ENCODE peak calls at places on chromosomes 2 and 18, in six cellular contexts. U, P, E, Z, Q and B are unnamed samples.

GRCh38 chr2:179265082-179265575 is 497 bp upstream of the SESTD1 start:
- DNase-seq in E (no peak), Q (no peak), P (no peak), U (no peak), Z (no peak), B (no peak)

GRCh38 chr2:46509804-46510203 is 30.4 kb downstream of the TMEM247 start:
- DNase-seq in P (no peak), Z (no peak), E (no peak), Q (no peak), U (no peak), B (no peak)

GRCh38 chr18:72460210-72460680 is 83.9 kb downstream of the CBLN2 start:
- DNase-seq in P (no peak), Q (no peak), Z (no peak), U (no peak), E (no peak), B (no peak)

GRCh38 chr18:59659486-59660187 is 37.6 kb downstream of the CCBE1 start:
- DNase-seq in U (no peak), Q (no peak), E (no peak), P (no peak), Z (no peak), B (no peak)

GRCh38 chr2:127196998-127197397 is 23.1 kb downstream of the CYP27C1 start:
- DNase-seq in P (no peak), Z (no peak), Q (peak; percentile 11), E (peak; percentile 62), U (peak; percentile 37), B (no peak)

GRCh38 chr18:32831781-32832180 is 59.0 kb upstream of the KLHL14 start:
- DNase-seq in P (no peak), Q (no peak), E (no peak), U (no peak), Z (no peak), B (no peak)

GRCh38 chr2:142757111-142757510 is 120.4 kb upstream of the KYNU start:
- DNase-seq in E (no peak), U (no peak), P (no peak), Q (no peak), Z (no peak), B (no peak)

GRCh38 chr2:184598313-184599053 is at the start of gene ZNF804A:
- DNase-seq in U (peak; percentile 32), P (peak; percentile 71), Q (peak; percentile 36), E (no peak), Z (no peak), B (peak; percentile 32)

GRCh38 chr18:64518191-64518590 is 369.3 kb upstream of the LINC00305 start:
- DNase-seq in Q (no peak), E (no peak), P (no peak), Z (no peak), U (no peak), B (no peak)

GRCh38 chr2:158131919-158132566 is 30.4 kb downstream of the UPP2 start:
- DNase-seq in P (no peak), Q (no peak), Z (no peak), E (peak; percentile 96), U (no peak), B (no peak)

GRCh38 chr2:148560501-148560900 is 84.0 kb upstream of the EPC2 start:
- DNase-seq in E (no peak), P (no peak), U (no peak), Z (no peak), Q (no peak), B (no peak)

GRCh38 chr2:23475473-23475872 is 90.5 kb downstream of the KLHL29 start:
- DNase-seq in U (no peak), Z (no peak), E (no peak), P (no peak), Q (no peak), B (no peak)

GRCh38 chr18:51617572-51618260 is 420.2 kb upstream of the MEX3C start:
- DNase-seq in Q (no peak), Z (no peak), U (no peak), P (no peak), E (no peak), B (no peak)

GRCh38 chr2:127128508-127128907 is 21.6 kb upstream of the BIN1 start:
- DNase-seq in P (peak; percentile 60), E (no peak), U (no peak), Q (peak; percentile 71), Z (no peak), B (no peak)

GRCh38 chr2:218447072-218447471 is 28.1 kb downstream of the VIL1 start:
- DNase-seq in E (no peak), Z (no peak), U (no peak), P (no peak), Q (no peak), B (no peak)

GRCh38 chr2:96144481-96145027 is 686 bp downstream of the DUSP2 start:
- DNase-seq in Q (no peak), Z (no peak), U (no peak), P (no peak), E (no peak), B (no peak)

GRCh38 chr2:120224256-120224655 is 1.1 kb upstream of the TMEM185B start:
- DNase-seq in Q (no peak), P (no peak), E (no peak), Z (no peak), U (no peak), B (no peak)

GRCh38 chr2:86274265-86274917 is 63.0 kb downstream of the REEP1 start:
- DNase-seq in Q (peak; percentile 56), U (no peak), E (no peak), Z (no peak), P (no peak), B (no peak)

GRCh38 chr2:49271060-49271665 is 116.8 kb upstream of the FSHR start:
- DNase-seq in Q (no peak), Z (no peak), U (no peak), P (no peak), E (peak; percentile 6), B (no peak)

GRCh38 chr2:63050186-63050915 is at the start of gene OTX1:
- DNase-seq in Q (peak; percentile 41), E (peak; percentile 82), U (peak; percentile 97), P (peak; percentile 85), Z (no peak), B (peak; percentile 89)

GRCh38 chr2:71618327-71619113 is 165.2 kb downstream of the DYSF start:
- DNase-seq in U (no peak), P (no peak), Q (no peak), E (no peak), Z (no peak), B (no peak)

GRCh38 chr2:88590998-88591613 is 36.2 kb downstream of the EIF2AK3 start:
- DNase-seq in Z (no peak), E (peak; percentile 65), P (no peak), Q (peak; percentile 45), U (peak; percentile 61), B (no peak)

GRCh38 chr18:69948919-69949537 is 1.4 kb upstream of the CD226 start:
- DNase-seq in P (peak; percentile 26), Z (no peak), Q (peak; percentile 88), U (no peak), E (no peak), B (peak; percentile 34)

GRCh38 chr2:238796223-238796885 is 51.5 kb upstream of the TWIST2 start:
- DNase-seq in U (no peak), Z (no peak), P (no peak), E (no peak), Q (no peak), B (no peak)

GRCh38 chr18:11553098-11553940 is 56.1 kb upstream of the SLC35G4 start:
- DNase-seq in U (peak; percentile 57), Q (no peak), E (peak; percentile 49), P (peak; percentile 43), Z (peak; percentile 15), B (peak; percentile 30)

GRCh38 chr2:111135910-111136297 is 15.2 kb downstream of the BCL2L11 start:
- DNase-seq in E (peak; percentile 29), U (peak; percentile 26), P (no peak), Q (no peak), Z (no peak), B (no peak)

GRCh38 chr2:189511210-189511609 is 69.4 kb downstream of the SLC40A1 start:
- DNase-seq in Q (no peak), U (no peak), E (no peak), P (no peak), Z (no peak), B (no peak)

GRCh38 chr2:263022-263738 is 652 bp downstream of the SH3YL1 start:
- DNase-seq in P (no peak), E (no peak), Q (no peak), Z (no peak), U (no peak), B (no peak)

GRCh38 chr2:260507-261161 is 3.2 kb downstream of the SH3YL1 start:
- DNase-seq in Z (no peak), E (peak; percentile 99), P (no peak), Q (no peak), U (no peak), B (no peak)

GRCh38 chr2:264493-265468 is at the start of gene ACP1:
- DNase-seq in Q (peak; percentile 80), U (peak; percentile 96), P (peak; percentile 96), Z (peak; percentile 98), E (peak; percentile 93), B (peak; percentile 95)

GRCh38 chr2:262117-262516 is 1.7 kb downstream of the SH3YL1 start:
- DNase-seq in Z (no peak), Q (no peak), U (no peak), P (no peak), E (peak; percentile 74), B (no peak)

GRCh38 chr2:263774-264492 is at the start of gene SH3YL1:
- DNase-seq in U (no peak), P (peak; percentile 37), Z (no peak), Q (no peak), E (no peak), B (peak; percentile 34)
- TF ChIP-seq TAF1 in U (no peak), P (no peak), Z (no peak), Q (no peak), E (no peak), B (no peak)

GRCh38 chr2:215354771-215355695 is 43.2 kb downstream of the ATIC start:
- DNase-seq in U (no peak), E (no peak), P (no peak), Z (no peak), Q (no peak), B (no peak)
- TF ChIP-seq POLR2A in U (no peak), E (peak; percentile 43), P (no peak), Z (no peak), Q (no peak), B (no peak)

GRCh38 chr18:25055076-25055475 is 296.9 kb downstream of the ZNF521 start:
- DNase-seq in U (no peak), E (no peak), Z (no peak), Q (no peak), P (no peak), B (no peak)
- TF ChIP-seq POLR2AphosphoS5 in U (no peak), E (no peak), Z (no peak), Q (no peak), P (no peak), B (no peak)

GRCh38 chr2:133393881-133394280 is 174.4 kb downstream of the NCKAP5 start:
- DNase-seq in E (no peak), Z (no peak), Q (no peak), U (no peak), P (no peak), B (no peak)

GRCh38 chr2:133389569-133389968 is 178.7 kb downstream of the NCKAP5 start:
- DNase-seq in U (no peak), Q (no peak), P (no peak), E (no peak), Z (no peak), B (no peak)

DNA sequence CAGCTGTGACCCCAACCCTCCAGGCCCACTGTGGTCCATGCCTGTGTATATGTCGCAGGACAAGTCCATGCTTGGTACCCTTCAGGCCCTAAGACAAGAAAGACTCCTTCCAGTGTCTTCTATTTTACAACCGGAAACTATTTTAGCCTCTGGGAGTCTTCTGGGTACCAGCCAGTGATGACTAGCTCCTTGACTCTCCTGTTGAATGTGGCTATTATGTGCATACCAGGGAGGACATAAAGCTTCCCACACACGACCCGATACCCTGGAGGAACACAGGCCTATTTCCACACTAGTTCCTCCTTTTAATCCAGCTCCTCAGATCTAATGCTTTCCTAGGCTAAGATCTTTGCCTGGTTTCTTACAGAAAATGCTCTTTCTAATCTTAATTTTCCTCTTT is 178.1 kb downstream of the NCKAP5 start:
- DNase-seq in Q (no peak), P (no peak), U (no peak), E (no peak), Z (no peak), B (no peak)
- TF ChIP-seq TAF1 in Q (no peak), P (no peak), U (no peak), E (no peak), Z (no peak), B (no peak)